ENCODE peak calls at places on chromosomes 1 and 21, in seven cellular contexts. N, K, Y, L, P, I and F are unnamed samples.

GRCh38 chr21:14545906-14546480 is at the start of gene SAMSN1:
- DNase-seq in N (no peak), K (no peak), Y (no peak), L (peak), P (no peak), I (no peak), F (no peak)

GRCh38 chr1:44220001-44220751 is 6.9 kb downstream of the DMAP1 start:
- DNase-seq in N (no peak), K (peak), Y (peak), L (no peak), P (no peak), I (no peak), F (no peak)

GRCh38 chr1:3060112-3060511 is 8.9 kb upstream of the PRDM16 start:
- DNase-seq in N (no peak), K (no peak), Y (no peak), L (no peak), P (no peak), I (no peak), F (no peak)

GRCh38 chr1:107405241-107405640 is 264.4 kb downstream of the NTNG1 start:
- DNase-seq in N (no peak), K (no peak), Y (peak), L (no peak), P (no peak), I (no peak), F (no peak)

GRCh38 chr1:109890115-109890953 is 20.3 kb upstream of the CSF1 start:
- DNase-seq in N (no peak), K (no peak), Y (no peak), L (no peak), P (no peak), I (no peak), F (no peak)

GRCh38 chr1:30087465-30087864 is 635.9 kb downstream of the MATN1 start:
- DNase-seq in N (no peak), K (peak), Y (no peak), L (no peak), P (no peak), I (no peak), F (no peak)

GRCh38 chr1:207018707-207019106 is 13.8 kb downstream of the C1orf116 start:
- DNase-seq in N (no peak), K (no peak), Y (no peak), L (no peak), P (no peak), I (no peak), F (no peak)

GRCh38 chr21:21612446-21612845 is 614.2 kb downstream of the NCAM2 start:
- DNase-seq in N (no peak), K (no peak), Y (peak), L (no peak), P (no peak), I (no peak), F (peak)

GRCh38 chr1:60573726-60574409 is 500.3 kb upstream of the C1orf87 start:
- DNase-seq in N (no peak), K (no peak), Y (peak), L (no peak), P (no peak), I (no peak), F (peak)

GRCh38 chr1:84847253-84848247 is 45.5 kb downstream of the LPAR3 start:
- DNase-seq in N (no peak), K (peak), Y (peak), L (peak), P (peak), I (no peak), F (peak)

GRCh38 chr21:33201945-33202344 is 27.8 kb upstream of the IFNAR2 start:
- DNase-seq in N (no peak), K (no peak), Y (no peak), L (peak), P (peak), I (no peak), F (no peak)

GRCh38 chr1:150979007-150979722 is 2.9 kb upstream of the ANXA9 start:
- DNase-seq in N (no peak), K (peak), Y (peak), L (peak), P (peak), I (peak), F (peak)

GRCh38 chr1:234658143-234658542 is 48.2 kb upstream of the IRF2BP2 start:
- DNase-seq in N (no peak), K (no peak), Y (peak), L (no peak), P (peak), I (no peak), F (peak)

GRCh38 chr21:26798856-26799751 is 46.1 kb downstream of the ADAMTS1 start:
- DNase-seq in N (no peak), K (no peak), Y (peak), L (no peak), P (no peak), I (no peak), F (no peak)

GRCh38 chr1:26782521-26783212 is 5.1 kb upstream of the PIGV start:
- DNase-seq in N (no peak), K (no peak), Y (no peak), L (no peak), P (no peak), I (no peak), F (no peak)

GRCh38 chr21:36511484-36512227 is 31.7 kb upstream of the CLDN14 start:
- DNase-seq in N (no peak), K (no peak), Y (no peak), L (no peak), P (no peak), I (no peak), F (no peak)

GRCh38 chr1:2604156-2604853 is 17.7 kb downstream of the PRXL2B start:
- DNase-seq in N (no peak), K (peak), Y (no peak), L (no peak), P (peak), I (no peak), F (no peak)

GRCh38 chr1:204350857-204351573 is 8.7 kb downstream of the PLEKHA6 start:
- DNase-seq in N (no peak), K (peak), Y (peak), L (peak), P (peak), I (peak), F (no peak)

GRCh38 chr21:42769183-42769819 is 110.0 kb downstream of the WDR4 start:
- DNase-seq in N (no peak), K (no peak), Y (no peak), L (no peak), P (no peak), I (no peak), F (no peak)

GRCh38 chr1:14851775-14852174 is 253.3 kb downstream of the KAZN start:
- DNase-seq in N (no peak), K (no peak), Y (no peak), L (no peak), P (no peak), I (no peak), F (no peak)

GRCh38 chr1:10598088-10598712 is 123.5 kb downstream of the PEX14 start:
- DNase-seq in N (no peak), K (peak), Y (no peak), L (peak), P (no peak), I (no peak), F (no peak)

GRCh38 chr1:10537082-10537766 is 62.5 kb downstream of the PEX14 start:
- DNase-seq in N (no peak), K (peak), Y (no peak), L (no peak), P (no peak), I (no peak), F (no peak)

GRCh38 chr1:98028800-98029199 is 108.0 kb upstream of the DPYD start:
- DNase-seq in N (no peak), K (no peak), Y (no peak), L (no peak), P (no peak), I (no peak), F (no peak)

GRCh38 chr1:8015036-8015808 is 10.9 kb downstream of the ERRFI1 start:
- DNase-seq in N (no peak), K (peak), Y (peak), L (peak), P (peak), I (no peak), F (peak)

GRCh38 chr1:42420145-42420544 is 35.7 kb downstream of the ZMYND12 start:
- DNase-seq in N (no peak), K (no peak), Y (peak), L (no peak), P (no peak), I (no peak), F (no peak)

GRCh38 chr1:42419449-42419848 is 36.4 kb downstream of the ZMYND12 start:
- DNase-seq in N (no peak), K (no peak), Y (no peak), L (no peak), P (no peak), I (no peak), F (no peak)

GRCh38 chr1:42420911-42421585 is 34.8 kb downstream of the ZMYND12 start:
- DNase-seq in N (no peak), K (peak), Y (peak), L (peak), P (peak), I (no peak), F (no peak)

GRCh38 chr1:42417191-42417590 is 36.6 kb downstream of the RIMKLA start:
- DNase-seq in N (no peak), K (no peak), Y (no peak), L (no peak), P (no peak), I (no peak), F (no peak)

GRCh38 chr1:42418516-42418915 is 37.3 kb downstream of the ZMYND12 start:
- DNase-seq in N (no peak), K (no peak), Y (no peak), L (no peak), P (no peak), I (no peak), F (no peak)
- TF ChIP-seq CTCF in N (no peak), K (no peak), Y (no peak), L (no peak), P (no peak), I (no peak), F (no peak)

DNA sequence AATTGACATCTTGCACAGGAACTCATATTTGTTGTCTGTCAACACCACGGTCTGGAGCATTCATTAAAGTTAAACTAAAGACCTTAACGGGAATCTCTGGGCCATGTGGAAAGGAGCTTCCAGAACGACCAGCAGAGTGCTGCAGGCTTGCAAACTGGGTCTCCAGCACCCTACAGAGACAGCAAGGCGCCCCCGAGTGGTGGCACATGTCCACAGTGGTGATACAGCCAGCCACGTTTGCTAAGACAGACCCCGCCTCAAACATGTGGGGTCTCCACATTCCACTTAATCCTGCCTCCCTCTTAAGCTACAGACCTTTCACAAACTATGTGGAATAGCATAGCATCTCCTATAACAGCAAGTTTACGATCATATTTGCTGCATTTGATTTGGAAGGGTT is 96.5 kb upstream of the BACE2 start:
- DNase-seq in N (no peak), K (peak), Y (no peak), L (no peak), P (no peak), I (no peak), F (no peak)
- TF ChIP-seq CTCF in N (no peak), K (no peak), Y (no peak), L (no peak), P (no peak), I (peak), F (no peak)

GRCh38 chr1:52905376-52905698 is 16.2 kb downstream of the ECHDC2 start:
- DNase-seq in N (no peak), K (no peak), Y (no peak), L (no peak), P (no peak), I (no peak), F (no peak)

GRCh38 chr1:52906135-52906603 is 15.4 kb downstream of the ECHDC2 start:
- DNase-seq in N (no peak), K (no peak), Y (no peak), L (no peak), P (no peak), I (no peak), F (no peak)

GRCh38 chr1:52907812-52908153 is 13.8 kb downstream of the ECHDC2 start:
- DNase-seq in N (no peak), K (no peak), Y (no peak), L (no peak), P (no peak), I (no peak), F (no peak)

GRCh38 chr1:52904590-52905375 is 16.8 kb downstream of the ECHDC2 start:
- DNase-seq in N (no peak), K (peak), Y (peak), L (peak), P (no peak), I (no peak), F (peak)

GRCh38 chr1:52907068-52907811 is 14.3 kb downstream of the ECHDC2 start:
- DNase-seq in N (no peak), K (no peak), Y (no peak), L (no peak), P (no peak), I (no peak), F (peak)
- TF ChIP-seq CTCF in N (no peak), K (no peak), Y (no peak), L (no peak), P (no peak), I (no peak), F (no peak)

DNA sequence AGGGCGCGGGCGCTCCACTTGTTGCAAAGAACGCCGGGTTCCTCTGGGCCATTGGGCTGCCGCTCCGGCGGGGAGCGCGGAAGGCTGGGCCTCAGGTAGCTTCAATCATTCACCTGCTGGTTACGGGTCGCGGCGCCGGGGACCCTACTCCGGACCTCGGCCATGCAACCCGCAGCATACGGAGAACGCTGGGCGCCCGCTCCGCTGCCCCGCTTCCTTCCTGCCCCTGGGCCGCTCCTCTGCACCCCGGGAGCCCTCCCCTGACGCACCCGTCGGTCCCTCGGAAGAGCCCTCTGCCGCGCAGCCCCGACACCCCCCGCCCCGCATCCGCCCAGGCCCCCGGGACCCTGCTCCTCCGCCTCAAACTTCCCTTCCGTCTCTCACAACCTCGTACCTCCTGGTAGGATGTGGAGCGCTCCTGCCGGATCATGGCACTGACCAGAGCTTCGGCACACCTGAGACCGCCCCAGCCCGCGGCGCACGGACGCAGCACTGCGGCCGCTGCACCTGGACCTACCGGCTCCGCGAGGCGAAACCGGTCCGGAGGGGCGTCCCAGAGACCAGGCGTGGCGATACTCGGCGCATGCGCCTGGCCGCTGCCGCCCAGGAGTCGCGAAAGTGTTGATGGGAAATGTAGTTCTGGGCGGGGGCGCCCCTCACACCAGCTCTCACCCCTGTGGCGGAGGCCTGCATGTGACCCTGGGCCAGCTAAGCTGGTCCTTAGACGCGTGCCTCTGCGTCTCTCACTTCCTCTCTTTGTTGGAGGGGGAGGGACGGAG is at the start of gene PACC1:
- DNase-seq in N (no peak), K (peak), Y (peak), L (peak), P (peak), I (peak), F (peak)
- TF ChIP-seq CTCF in N (no peak), K (no peak), Y (no peak), L (no peak), P (no peak), I (peak), F (no peak)

GRCh38 chr1:80779278-80779677 is 1021.5 kb upstream of the ADGRL2 start:
- DNase-seq in N (no peak), K (no peak), Y (no peak), L (no peak), P (no peak), I (no peak), F (no peak)
- TF ChIP-seq CTCF in N (no peak), K (no peak), Y (no peak), L (no peak), P (no peak), I (no peak), F (no peak)

DNA sequence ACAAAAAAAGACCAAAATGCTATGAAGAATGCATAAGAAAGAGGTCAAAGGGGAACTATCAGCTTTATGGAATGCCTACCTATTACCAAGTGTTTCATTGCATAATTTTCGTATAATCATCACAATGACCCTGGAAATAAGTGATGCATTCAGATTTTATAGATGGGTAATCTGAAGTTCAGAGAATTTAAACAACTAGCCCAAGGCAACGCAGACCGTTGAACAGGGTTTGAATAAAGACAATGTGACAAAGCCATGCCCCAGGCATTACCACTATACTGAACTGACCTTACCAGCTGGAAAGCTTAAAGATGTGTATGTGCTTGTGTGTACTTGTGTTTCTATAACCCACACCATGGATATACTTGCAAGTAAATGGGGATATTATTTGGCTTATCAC is 827.6 kb upstream of the ADGRL2 start:
- DNase-seq in N (no peak), K (no peak), Y (no peak), L (no peak), P (no peak), I (no peak), F (no peak)
- TF ChIP-seq CTCF in N (no peak), K (no peak), Y (no peak), L (no peak), P (no peak), I (no peak), F (no peak)

GRCh38 chr1:58812468-58812867 is 28.6 kb upstream of the JUN start:
- DNase-seq in N (no peak), K (no peak), Y (no peak), L (no peak), P (no peak), I (no peak), F (no peak)
- TF ChIP-seq CTCF in N (no peak), K (no peak), Y (no peak), L (no peak), P (no peak), I (no peak), F (no peak)

DNA sequence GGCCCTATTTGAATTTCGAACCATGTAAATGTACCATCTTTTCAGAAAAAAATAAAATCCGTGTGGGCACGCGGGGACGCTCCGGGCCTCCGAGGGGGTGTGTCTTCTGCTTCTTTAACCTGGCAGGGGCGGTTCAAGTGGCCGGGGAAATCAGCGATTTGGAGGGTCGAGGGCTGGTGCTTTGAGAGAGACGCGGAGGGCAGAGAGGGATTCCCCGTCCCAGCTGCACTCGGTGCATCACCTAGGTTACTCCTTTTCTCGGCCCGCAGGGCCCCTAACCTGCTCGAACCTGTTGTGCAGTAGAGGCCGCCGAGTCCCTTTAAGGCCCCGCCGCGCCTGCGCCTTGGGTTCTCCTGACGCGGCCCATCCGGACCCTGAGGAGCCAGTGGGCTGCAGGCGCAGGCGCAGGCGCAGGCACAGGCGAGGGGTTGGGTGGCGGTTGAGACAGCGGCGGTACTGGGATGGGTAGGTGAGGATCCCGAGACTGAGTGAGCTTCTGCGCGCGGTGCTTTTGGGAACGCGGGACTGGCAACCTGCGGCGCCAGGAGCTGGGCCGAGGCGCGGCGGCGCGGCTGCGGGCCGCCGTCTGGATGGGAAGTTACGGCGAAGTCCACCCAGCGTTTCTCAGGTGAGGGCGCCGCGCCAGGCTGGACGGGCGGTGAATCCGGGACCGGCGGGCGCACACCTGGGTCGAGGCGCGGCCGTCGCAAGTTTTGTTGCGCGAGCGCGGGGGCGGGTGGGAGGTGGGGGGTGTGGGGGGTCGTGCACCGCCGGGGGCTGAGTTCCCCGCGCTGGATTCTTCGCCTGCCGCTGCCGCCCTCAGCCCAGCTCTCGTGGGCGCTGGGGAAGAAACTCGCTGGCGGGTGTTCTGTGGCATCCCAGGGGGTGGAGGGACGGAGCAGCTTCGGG is at the start of gene NBPF3:
- DNase-seq in N (no peak), K (peak), Y (peak), L (peak), P (peak), I (peak), F (peak)
- TF ChIP-seq CTCF in N (no peak), K (no peak), Y (no peak), L (no peak), P (no peak), I (no peak), F (no peak)